ENCODE peak calls at places on chromosomes 3 and 15, in six cellular contexts. One of them, this sample, is unnamed.

GRCh38 chr15:100191161-100191560 is 150.6 kb downstream of the ADAMTS17 start:
- DNase-seq in PC-9: no peak
- DNase-seq in cardiac muscle cell: no peak
- DNase-seq in Caco-2: no peak
- DNase-seq in ovary: no peak
- DNase-seq in AG04450: no peak
- DNase-seq in this sample: no peak

GRCh38 chr3:194327030-194327413 is 24.1 kb downstream of the CPN2 start:
- DNase-seq in Caco-2: peak; percentile 35
- DNase-seq in ovary: no peak
- DNase-seq in cardiac muscle cell: no peak
- DNase-seq in PC-9: peak; percentile 43
- DNase-seq in AG04450: no peak
- DNase-seq in this sample: no peak

GRCh38 chr3:123584284-123584987 is 417 bp downstream of the HACD2 start:
- DNase-seq in Caco-2: peak; percentile 73
- DNase-seq in cardiac muscle cell: peak; percentile 70
- DNase-seq in PC-9: no peak
- DNase-seq in ovary: peak; percentile 57
- DNase-seq in AG04450: no peak
- DNase-seq in this sample: no peak

GRCh38 chr15:57703387-57703786 is 3.1 kb upstream of the POLR2M start:
- DNase-seq in ovary: no peak
- DNase-seq in PC-9: no peak
- DNase-seq in cardiac muscle cell: no peak
- DNase-seq in AG04450: no peak
- DNase-seq in Caco-2: no peak
- DNase-seq in this sample: no peak

GRCh38 chr3:148648685-148649352 is 48.9 kb upstream of the AGTR1 start:
- DNase-seq in AG04450: peak; percentile 15
- DNase-seq in ovary: no peak
- DNase-seq in PC-9: no peak
- DNase-seq in Caco-2: no peak
- DNase-seq in cardiac muscle cell: no peak
- DNase-seq in this sample: no peak

GRCh38 chr3:177308911-177309310 is 111.6 kb upstream of the TBL1XR1 start:
- DNase-seq in ovary: no peak
- DNase-seq in PC-9: no peak
- DNase-seq in Caco-2: no peak
- DNase-seq in AG04450: no peak
- DNase-seq in cardiac muscle cell: no peak
- DNase-seq in this sample: no peak

GRCh38 chr3:126129408-126129891 is 45.5 kb upstream of the SLC41A3 start:
- DNase-seq in cardiac muscle cell: no peak
- DNase-seq in Caco-2: no peak
- DNase-seq in ovary: peak; percentile 8
- DNase-seq in PC-9: peak; percentile 96
- DNase-seq in AG04450: no peak
- DNase-seq in this sample: peak; percentile 7

GRCh38 chr3:65052101-65052500 is 364.3 kb upstream of the ADAMTS9 start:
- DNase-seq in AG04450: no peak
- DNase-seq in ovary: no peak
- DNase-seq in PC-9: no peak
- DNase-seq in cardiac muscle cell: no peak
- DNase-seq in Caco-2: no peak
- DNase-seq in this sample: no peak

GRCh38 chr3:114226313-114226712 is 11.1 kb downstream of the ZNF80 start:
- DNase-seq in Caco-2: no peak
- DNase-seq in ovary: no peak
- DNase-seq in cardiac muscle cell: no peak
- DNase-seq in PC-9: no peak
- DNase-seq in AG04450: no peak
- DNase-seq in this sample: no peak

GRCh38 chr3:73442152-73442551 is 182.6 kb downstream of the PDZRN3 start:
- DNase-seq in cardiac muscle cell: no peak
- DNase-seq in ovary: no peak
- DNase-seq in AG04450: no peak
- DNase-seq in PC-9: no peak
- DNase-seq in Caco-2: no peak
- DNase-seq in this sample: no peak

GRCh38 chr3:71581451-71581980 is 2.0 kb downstream of the FOXP1 start:
- DNase-seq in Caco-2: no peak
- DNase-seq in cardiac muscle cell: peak; percentile 62
- DNase-seq in AG04450: no peak
- DNase-seq in PC-9: peak; percentile 10
- DNase-seq in ovary: peak; percentile 31
- DNase-seq in this sample: peak; percentile 16

GRCh38 chr3:34012102-34012461 is 213.7 kb downstream of the PDCD6IP start:
- DNase-seq in PC-9: peak; percentile 46
- DNase-seq in ovary: no peak
- DNase-seq in AG04450: peak; percentile 94
- DNase-seq in cardiac muscle cell: no peak
- DNase-seq in Caco-2: peak; percentile 78
- DNase-seq in this sample: no peak

GRCh38 chr15:33675246-33675645 is 293.1 kb upstream of the CHRM5 start:
- DNase-seq in PC-9: no peak
- DNase-seq in ovary: no peak
- DNase-seq in cardiac muscle cell: peak; percentile 49
- DNase-seq in AG04450: no peak
- DNase-seq in Caco-2: no peak
- DNase-seq in this sample: no peak

GRCh38 chr3:100033184-100033583 is 81.1 kb downstream of the FILIP1L start:
- DNase-seq in ovary: peak; percentile 76
- DNase-seq in cardiac muscle cell: no peak
- DNase-seq in PC-9: no peak
- DNase-seq in AG04450: peak; percentile 73
- DNase-seq in Caco-2: peak; percentile 56
- DNase-seq in this sample: no peak

DNA sequence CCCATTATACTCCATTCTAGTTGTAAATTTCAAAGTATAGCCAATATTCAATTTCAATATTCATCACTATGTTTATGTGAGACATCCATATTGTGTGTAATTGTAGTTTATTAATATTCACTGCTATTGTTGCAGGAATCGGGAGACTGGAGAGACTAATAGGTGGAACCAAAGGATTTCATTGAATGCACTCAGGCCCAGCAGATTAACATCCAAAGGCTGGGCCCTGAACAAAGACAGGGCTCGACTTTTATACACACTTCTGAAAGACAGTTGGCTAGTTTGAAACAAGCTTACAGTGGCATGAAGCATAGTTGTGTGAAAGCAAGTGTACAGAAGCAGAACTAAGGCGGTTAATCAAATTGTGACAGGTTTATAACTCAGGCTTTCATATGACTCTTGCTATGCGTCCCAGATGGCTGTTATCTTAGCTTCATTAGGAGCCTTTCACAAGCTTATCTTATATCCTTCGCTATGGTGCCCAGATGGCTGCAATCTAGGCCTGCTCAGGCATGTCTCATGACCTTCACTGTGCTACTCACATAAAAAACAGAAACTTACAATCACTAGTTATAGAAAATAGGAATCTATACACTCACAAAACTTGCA is 1038.8 kb upstream of the EPHA6 start:
- DNase-seq in AG04450: no peak
- DNase-seq in PC-9: no peak
- DNase-seq in cardiac muscle cell: no peak
- DNase-seq in ovary: no peak
- DNase-seq in Caco-2: no peak
- DNase-seq in this sample: peak; percentile 29
- H3K4me3 ChIP-seq in AG04450: no peak overlapping the region
- H3K4me3 ChIP-seq in PC-9: no peak overlapping the region
- H3K4me3 ChIP-seq in cardiac muscle cell: no peak overlapping the region
- H3K4me3 ChIP-seq in ovary: no peak overlapping the region
- H3K4me3 ChIP-seq in Caco-2: no peak overlapping the region
- H3K4me3 ChIP-seq in this sample: no peak overlapping the region

GRCh38 chr15:96408591-96409183 is 78.2 kb downstream of the NR2F2 start:
- DNase-seq in cardiac muscle cell: no peak
- DNase-seq in ovary: no peak
- DNase-seq in Caco-2: no peak
- DNase-seq in PC-9: no peak
- DNase-seq in AG04450: no peak
- DNase-seq in this sample: no peak

GRCh38 chr15:96407482-96407881 is 77.0 kb downstream of the NR2F2 start:
- DNase-seq in Caco-2: no peak
- DNase-seq in ovary: no peak
- DNase-seq in AG04450: no peak
- DNase-seq in cardiac muscle cell: no peak
- DNase-seq in PC-9: no peak
- DNase-seq in this sample: no peak

GRCh38 chr15:96404560-96404959 is 74.1 kb downstream of the NR2F2 start:
- DNase-seq in cardiac muscle cell: no peak
- DNase-seq in PC-9: no peak
- DNase-seq in ovary: no peak
- DNase-seq in Caco-2: no peak
- DNase-seq in AG04450: no peak
- DNase-seq in this sample: no peak

GRCh38 chr15:96403932-96404331 is 73.4 kb downstream of the NR2F2 start:
- DNase-seq in AG04450: no peak
- DNase-seq in cardiac muscle cell: no peak
- DNase-seq in PC-9: no peak
- DNase-seq in ovary: no peak
- DNase-seq in Caco-2: no peak
- DNase-seq in this sample: no peak

GRCh38 chr15:96406701-96407100 is 76.2 kb downstream of the NR2F2 start:
- DNase-seq in cardiac muscle cell: no peak
- DNase-seq in Caco-2: no peak
- DNase-seq in ovary: no peak
- DNase-seq in PC-9: no peak
- DNase-seq in AG04450: no peak
- DNase-seq in this sample: no peak
- H3K27me3 ChIP-seq in cardiac muscle cell: peaks cover 100% of the 10 kb centered on the region
- H3K27me3 ChIP-seq in Caco-2: peaks cover 3% of the 10 kb centered on the region
- H3K27me3 ChIP-seq in ovary: no peaks in the 10 kb centered on the region
- H3K27me3 ChIP-seq in PC-9: peaks cover 3% of the 10 kb centered on the region
- H3K27me3 ChIP-seq in AG04450: peaks cover 47% of the 10 kb centered on the region
- H3K27me3 ChIP-seq in this sample: peaks cover 69% of the 10 kb centered on the region

DNA sequence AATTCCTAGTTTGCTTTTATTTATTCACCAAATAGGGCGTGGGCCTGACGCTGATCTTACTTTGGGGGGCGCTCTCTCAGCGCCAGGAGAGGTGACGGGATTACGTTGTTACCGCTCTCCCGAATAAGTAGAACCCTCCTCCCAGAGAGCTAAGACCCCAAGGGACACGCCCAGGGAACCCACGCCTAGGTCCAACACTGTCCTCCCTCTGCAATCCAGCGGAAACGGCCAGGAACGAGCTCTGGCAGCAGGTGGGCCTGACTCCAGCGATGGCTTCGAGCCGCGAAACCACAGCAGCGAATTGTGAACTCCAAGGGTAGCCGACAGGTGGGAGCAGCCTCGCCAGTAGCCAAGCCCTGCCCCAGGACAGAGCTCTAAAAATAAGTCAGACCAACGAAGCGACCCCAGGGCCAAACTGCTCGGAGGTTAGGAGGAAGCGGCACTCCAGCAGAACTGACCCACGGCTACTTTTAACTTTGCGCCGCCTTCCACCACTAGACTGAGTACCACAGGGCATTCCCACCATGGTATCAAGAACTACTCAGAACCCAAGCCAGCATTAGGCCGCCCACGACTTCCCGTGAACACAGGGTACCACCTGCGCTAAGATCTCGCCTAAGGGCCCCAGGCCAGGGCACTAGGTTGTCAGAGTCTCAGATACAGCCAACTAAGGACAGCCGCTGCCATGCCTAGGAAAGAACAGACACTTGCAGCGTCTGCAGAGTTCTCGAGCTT is 1.6 kb upstream of the SIN3A start:
- DNase-seq in ovary: peak; percentile 56
- DNase-seq in AG04450: no peak
- DNase-seq in Caco-2: peak; percentile 50
- DNase-seq in PC-9: peak; percentile 30
- DNase-seq in cardiac muscle cell: peak; percentile 68
- DNase-seq in this sample: peak; percentile 46
- TF ChIP-seq CTCF in ovary: no peak
- TF ChIP-seq CTCF in AG04450: peak; percentile 6
- TF ChIP-seq CTCF in Caco-2: no peak
- TF ChIP-seq CTCF in PC-9: no peak
- TF ChIP-seq CTCF in cardiac muscle cell: peak; percentile 11
- TF ChIP-seq CTCF in this sample: peak; percentile 19

GRCh38 chr3:25664810-25665645 is at the start of gene TOP2B:
- DNase-seq in cardiac muscle cell: peak; percentile 95
- DNase-seq in AG04450: peak; percentile 85
- DNase-seq in ovary: peak; percentile 95
- DNase-seq in Caco-2: peak; percentile 95
- DNase-seq in PC-9: peak; percentile 92
- DNase-seq in this sample: peak; percentile 89

GRCh38 chr3:25662921-25663320 is 1.8 kb downstream of the TOP2B start:
- DNase-seq in PC-9: no peak
- DNase-seq in AG04450: no peak
- DNase-seq in Caco-2: no peak
- DNase-seq in cardiac muscle cell: no peak
- DNase-seq in ovary: no peak
- DNase-seq in this sample: no peak

GRCh38 chr3:25664066-25664809 is 469 bp downstream of the TOP2B start:
- DNase-seq in Caco-2: peak; percentile 72
- DNase-seq in AG04450: no peak
- DNase-seq in ovary: peak; percentile 75
- DNase-seq in PC-9: peak; percentile 46
- DNase-seq in cardiac muscle cell: peak; percentile 73
- DNase-seq in this sample: peak; percentile 52

GRCh38 chr3:25663324-25664065 is 1.2 kb downstream of the TOP2B start:
- DNase-seq in AG04450: no peak
- DNase-seq in PC-9: no peak
- DNase-seq in Caco-2: peak; percentile 16
- DNase-seq in ovary: no peak
- DNase-seq in cardiac muscle cell: peak; percentile 54
- DNase-seq in this sample: no peak

DNA sequence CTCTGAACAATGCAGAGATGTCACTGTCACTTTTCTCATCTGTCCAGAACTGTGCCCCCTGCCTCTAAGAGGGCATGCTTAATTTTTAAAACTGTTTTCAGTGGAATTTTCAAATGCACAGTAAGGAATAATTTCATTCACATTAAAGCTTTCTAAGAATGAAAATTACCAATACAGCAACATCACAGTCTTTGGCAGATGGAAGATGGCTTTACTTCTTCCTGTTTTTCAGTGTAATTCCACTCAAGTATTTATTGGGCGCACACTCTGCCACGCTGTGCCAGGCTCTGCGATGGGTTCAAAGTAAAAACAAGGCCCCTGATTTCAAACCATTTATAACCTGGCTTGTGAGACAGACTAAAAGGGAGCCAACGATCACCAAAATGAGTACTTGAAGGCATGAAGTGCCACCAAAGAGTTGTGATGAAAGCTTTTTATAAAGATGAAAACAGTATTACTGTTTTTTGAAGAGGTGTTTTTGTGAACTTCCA is 984 bp upstream of the TOP2B start:
- DNase-seq in cardiac muscle cell: no peak
- DNase-seq in PC-9: no peak
- DNase-seq in ovary: no peak
- DNase-seq in Caco-2: no peak
- DNase-seq in AG04450: no peak
- DNase-seq in this sample: no peak
- H3K4me3 ChIP-seq in cardiac muscle cell: peak overlapping the region; percentile 70
- H3K4me3 ChIP-seq in PC-9: peak overlapping the region; percentile 89
- H3K4me3 ChIP-seq in ovary: peak overlapping the region; percentile 71
- H3K4me3 ChIP-seq in Caco-2: peak overlapping the region; percentile 86
- H3K4me3 ChIP-seq in AG04450: peak overlapping the region; percentile 77
- H3K4me3 ChIP-seq in this sample: peak overlapping the region; percentile 79

This sample was measured in BE2C.